ENCODE peak calls at places on chromosomes 16 and 17, in nine cellular contexts. One of them, this sample, is unnamed.

GRCh38 chr16:24580665-24581064 is 41.3 kb downstream of the RBBP6 start:
- DNase-seq in heart left ventricle: no peak
- DNase-seq in prostate gland: no peak
- DNase-seq in stimulated activated CD8-positive, alpha-beta memory T cell treated with anti-CD3 and anti-CD28 coated beads, Interleukin-15, amount 100 ng/mL, for 24 hours: no peak
- DNase-seq in neural crest cell: no peak
- DNase-seq in cardiac muscle cell: no peak
- DNase-seq in CD8-positive, alpha-beta T cell: no peak
- DNase-seq in HepG2: no peak
- DNase-seq in hippocampal formation: peak
- DNase-seq in this sample: no peak

GRCh38 chr17:58703887-58704286 is 11.5 kb downstream of the RAD51C start:
- DNase-seq in heart left ventricle: no peak
- DNase-seq in prostate gland: no peak
- DNase-seq in stimulated activated CD8-positive, alpha-beta memory T cell treated with anti-CD3 and anti-CD28 coated beads, Interleukin-15, amount 100 ng/mL, for 24 hours: no peak
- DNase-seq in neural crest cell: no peak
- DNase-seq in cardiac muscle cell: no peak
- DNase-seq in CD8-positive, alpha-beta T cell: no peak
- DNase-seq in HepG2: no peak
- DNase-seq in hippocampal formation: no peak
- DNase-seq in this sample: no peak

GRCh38 chr17:62119373-62119772 is 54.3 kb upstream of the MED13 start:
- DNase-seq in heart left ventricle: no peak
- DNase-seq in prostate gland: no peak
- DNase-seq in stimulated activated CD8-positive, alpha-beta memory T cell treated with anti-CD3 and anti-CD28 coated beads, Interleukin-15, amount 100 ng/mL, for 24 hours: no peak
- DNase-seq in neural crest cell: no peak
- DNase-seq in cardiac muscle cell: no peak
- DNase-seq in CD8-positive, alpha-beta T cell: no peak
- DNase-seq in HepG2: no peak
- DNase-seq in hippocampal formation: no peak
- DNase-seq in this sample: no peak

GRCh38 chr17:49031965-49032928 is 35.1 kb downstream of the IGF2BP1 start:
- DNase-seq in heart left ventricle: no peak
- DNase-seq in prostate gland: peak
- DNase-seq in stimulated activated CD8-positive, alpha-beta memory T cell treated with anti-CD3 and anti-CD28 coated beads, Interleukin-15, amount 100 ng/mL, for 24 hours: no peak
- DNase-seq in neural crest cell: peak
- DNase-seq in cardiac muscle cell: peak
- DNase-seq in CD8-positive, alpha-beta T cell: peak
- DNase-seq in HepG2: peak
- DNase-seq in hippocampal formation: peak
- DNase-seq in this sample: peak

GRCh38 chr16:15819046-15819445 is 37.8 kb downstream of the MYH11 start:
- DNase-seq in heart left ventricle: no peak
- DNase-seq in prostate gland: no peak
- DNase-seq in stimulated activated CD8-positive, alpha-beta memory T cell treated with anti-CD3 and anti-CD28 coated beads, Interleukin-15, amount 100 ng/mL, for 24 hours: no peak
- DNase-seq in neural crest cell: no peak
- DNase-seq in cardiac muscle cell: no peak
- DNase-seq in CD8-positive, alpha-beta T cell: no peak
- DNase-seq in HepG2: no peak
- DNase-seq in hippocampal formation: no peak
- DNase-seq in this sample: no peak

GRCh38 chr17:33171931-33172330 is 121.2 kb downstream of the ASIC2 start:
- DNase-seq in heart left ventricle: no peak
- DNase-seq in prostate gland: no peak
- DNase-seq in stimulated activated CD8-positive, alpha-beta memory T cell treated with anti-CD3 and anti-CD28 coated beads, Interleukin-15, amount 100 ng/mL, for 24 hours: no peak
- DNase-seq in neural crest cell: no peak
- DNase-seq in cardiac muscle cell: no peak
- DNase-seq in CD8-positive, alpha-beta T cell: no peak
- DNase-seq in HepG2: no peak
- DNase-seq in hippocampal formation: no peak
- DNase-seq in this sample: no peak

GRCh38 chr17:49546546-49547535 is 28.8 kb upstream of the NXPH3 start:
- DNase-seq in heart left ventricle: no peak
- DNase-seq in prostate gland: no peak
- DNase-seq in stimulated activated CD8-positive, alpha-beta memory T cell treated with anti-CD3 and anti-CD28 coated beads, Interleukin-15, amount 100 ng/mL, for 24 hours: no peak
- DNase-seq in neural crest cell: no peak
- DNase-seq in cardiac muscle cell: no peak
- DNase-seq in CD8-positive, alpha-beta T cell: no peak
- DNase-seq in HepG2: no peak
- DNase-seq in hippocampal formation: no peak
- DNase-seq in this sample: no peak

GRCh38 chr17:32342603-32343325 is 791 bp upstream of the C17orf75 start:
- DNase-seq in heart left ventricle: no peak
- DNase-seq in prostate gland: no peak
- DNase-seq in stimulated activated CD8-positive, alpha-beta memory T cell treated with anti-CD3 and anti-CD28 coated beads, Interleukin-15, amount 100 ng/mL, for 24 hours: no peak
- DNase-seq in neural crest cell: no peak
- DNase-seq in cardiac muscle cell: no peak
- DNase-seq in CD8-positive, alpha-beta T cell: no peak
- DNase-seq in HepG2: no peak
- DNase-seq in hippocampal formation: no peak
- DNase-seq in this sample: no peak

GRCh38 chr16:55021595-55022475 is 91.2 kb downstream of the IRX5 start:
- DNase-seq in heart left ventricle: no peak
- DNase-seq in prostate gland: no peak
- DNase-seq in stimulated activated CD8-positive, alpha-beta memory T cell treated with anti-CD3 and anti-CD28 coated beads, Interleukin-15, amount 100 ng/mL, for 24 hours: no peak
- DNase-seq in neural crest cell: no peak
- DNase-seq in cardiac muscle cell: no peak
- DNase-seq in CD8-positive, alpha-beta T cell: no peak
- DNase-seq in HepG2: peak
- DNase-seq in hippocampal formation: no peak
- DNase-seq in this sample: no peak

GRCh38 chr17:4947411-4948165 is 742 bp downstream of the PFN1 start:
- DNase-seq in heart left ventricle: peak
- DNase-seq in prostate gland: peak
- DNase-seq in stimulated activated CD8-positive, alpha-beta memory T cell treated with anti-CD3 and anti-CD28 coated beads, Interleukin-15, amount 100 ng/mL, for 24 hours: peak
- DNase-seq in neural crest cell: peak
- DNase-seq in cardiac muscle cell: peak
- DNase-seq in CD8-positive, alpha-beta T cell: peak
- DNase-seq in HepG2: peak
- DNase-seq in hippocampal formation: no peak
- DNase-seq in this sample: peak

GRCh38 chr16:86087561-86088230 is 188.7 kb downstream of the IRF8 start:
- DNase-seq in heart left ventricle: no peak
- DNase-seq in prostate gland: no peak
- DNase-seq in stimulated activated CD8-positive, alpha-beta memory T cell treated with anti-CD3 and anti-CD28 coated beads, Interleukin-15, amount 100 ng/mL, for 24 hours: no peak
- DNase-seq in neural crest cell: no peak
- DNase-seq in cardiac muscle cell: peak
- DNase-seq in CD8-positive, alpha-beta T cell: no peak
- DNase-seq in HepG2: no peak
- DNase-seq in hippocampal formation: no peak
- DNase-seq in this sample: no peak

GRCh38 chr16:26859086-26859485 is 207.6 kb upstream of the C16orf82 start:
- DNase-seq in heart left ventricle: no peak
- DNase-seq in prostate gland: no peak
- DNase-seq in stimulated activated CD8-positive, alpha-beta memory T cell treated with anti-CD3 and anti-CD28 coated beads, Interleukin-15, amount 100 ng/mL, for 24 hours: no peak
- DNase-seq in neural crest cell: no peak
- DNase-seq in cardiac muscle cell: no peak
- DNase-seq in CD8-positive, alpha-beta T cell: no peak
- DNase-seq in HepG2: no peak
- DNase-seq in hippocampal formation: no peak
- DNase-seq in this sample: no peak

GRCh38 chr17:74780443-74781238 is 4.5 kb upstream of the NAT9 start:
- DNase-seq in heart left ventricle: no peak
- DNase-seq in prostate gland: no peak
- DNase-seq in stimulated activated CD8-positive, alpha-beta memory T cell treated with anti-CD3 and anti-CD28 coated beads, Interleukin-15, amount 100 ng/mL, for 24 hours: no peak
- DNase-seq in neural crest cell: no peak
- DNase-seq in cardiac muscle cell: no peak
- DNase-seq in CD8-positive, alpha-beta T cell: no peak
- DNase-seq in HepG2: peak
- DNase-seq in hippocampal formation: no peak
- DNase-seq in this sample: peak

GRCh38 chr17:44557653-44558285 is 485 bp downstream of the FZD2 start:
- DNase-seq in heart left ventricle: no peak
- DNase-seq in prostate gland: no peak
- DNase-seq in stimulated activated CD8-positive, alpha-beta memory T cell treated with anti-CD3 and anti-CD28 coated beads, Interleukin-15, amount 100 ng/mL, for 24 hours: no peak
- DNase-seq in neural crest cell: peak
- DNase-seq in cardiac muscle cell: peak
- DNase-seq in CD8-positive, alpha-beta T cell: peak
- DNase-seq in HepG2: no peak
- DNase-seq in hippocampal formation: no peak
- DNase-seq in this sample: no peak

GRCh38 chr16:11780988-11781680 is 15.9 kb downstream of the ZC3H7A start:
- DNase-seq in heart left ventricle: no peak
- DNase-seq in prostate gland: no peak
- DNase-seq in stimulated activated CD8-positive, alpha-beta memory T cell treated with anti-CD3 and anti-CD28 coated beads, Interleukin-15, amount 100 ng/mL, for 24 hours: no peak
- DNase-seq in neural crest cell: no peak
- DNase-seq in cardiac muscle cell: no peak
- DNase-seq in CD8-positive, alpha-beta T cell: no peak
- DNase-seq in HepG2: no peak
- DNase-seq in hippocampal formation: no peak
- DNase-seq in this sample: no peak

GRCh38 chr16:70730016-70730415 is 44.2 kb upstream of the MTSS2 start:
- DNase-seq in heart left ventricle: no peak
- DNase-seq in prostate gland: no peak
- DNase-seq in stimulated activated CD8-positive, alpha-beta memory T cell treated with anti-CD3 and anti-CD28 coated beads, Interleukin-15, amount 100 ng/mL, for 24 hours: no peak
- DNase-seq in neural crest cell: no peak
- DNase-seq in cardiac muscle cell: no peak
- DNase-seq in CD8-positive, alpha-beta T cell: no peak
- DNase-seq in HepG2: no peak
- DNase-seq in hippocampal formation: peak
- DNase-seq in this sample: no peak

GRCh38 chr16:88702364-88703210 is 3.6 kb downstream of the RNF166 start:
- DNase-seq in heart left ventricle: no peak
- DNase-seq in prostate gland: no peak
- DNase-seq in stimulated activated CD8-positive, alpha-beta memory T cell treated with anti-CD3 and anti-CD28 coated beads, Interleukin-15, amount 100 ng/mL, for 24 hours: no peak
- DNase-seq in neural crest cell: no peak
- DNase-seq in cardiac muscle cell: no peak
- DNase-seq in CD8-positive, alpha-beta T cell: peak
- DNase-seq in HepG2: no peak
- DNase-seq in hippocampal formation: no peak
- DNase-seq in this sample: no peak

GRCh38 chr17:73474370-73474988 is 162.7 kb upstream of the CDC42EP4 start:
- DNase-seq in heart left ventricle: peak
- DNase-seq in prostate gland: peak
- DNase-seq in stimulated activated CD8-positive, alpha-beta memory T cell treated with anti-CD3 and anti-CD28 coated beads, Interleukin-15, amount 100 ng/mL, for 24 hours: no peak
- DNase-seq in neural crest cell: no peak
- DNase-seq in cardiac muscle cell: peak
- DNase-seq in CD8-positive, alpha-beta T cell: no peak
- DNase-seq in HepG2: peak
- DNase-seq in hippocampal formation: no peak
- DNase-seq in this sample: no peak

GRCh38 chr16:66510711-66511614 is 39.0 kb downstream of the TK2 start:
- DNase-seq in heart left ventricle: no peak
- DNase-seq in prostate gland: peak
- DNase-seq in stimulated activated CD8-positive, alpha-beta memory T cell treated with anti-CD3 and anti-CD28 coated beads, Interleukin-15, amount 100 ng/mL, for 24 hours: no peak
- DNase-seq in neural crest cell: no peak
- DNase-seq in cardiac muscle cell: no peak
- DNase-seq in CD8-positive, alpha-beta T cell: no peak
- DNase-seq in HepG2: no peak
- DNase-seq in hippocampal formation: no peak
- DNase-seq in this sample: no peak

GRCh38 chr16:58695368-58695767 is 10.8 kb upstream of the SLC38A7 start:
- DNase-seq in heart left ventricle: no peak
- DNase-seq in prostate gland: no peak
- DNase-seq in stimulated activated CD8-positive, alpha-beta memory T cell treated with anti-CD3 and anti-CD28 coated beads, Interleukin-15, amount 100 ng/mL, for 24 hours: no peak
- DNase-seq in neural crest cell: no peak
- DNase-seq in cardiac muscle cell: no peak
- DNase-seq in CD8-positive, alpha-beta T cell: no peak
- DNase-seq in HepG2: no peak
- DNase-seq in hippocampal formation: no peak
- DNase-seq in this sample: no peak

GRCh38 chr17:77096570-77097214 is 44.1 kb upstream of the SEC14L1 start:
- DNase-seq in heart left ventricle: no peak
- DNase-seq in prostate gland: peak
- DNase-seq in stimulated activated CD8-positive, alpha-beta memory T cell treated with anti-CD3 and anti-CD28 coated beads, Interleukin-15, amount 100 ng/mL, for 24 hours: no peak
- DNase-seq in neural crest cell: no peak
- DNase-seq in cardiac muscle cell: peak
- DNase-seq in CD8-positive, alpha-beta T cell: no peak
- DNase-seq in HepG2: peak
- DNase-seq in hippocampal formation: peak
- DNase-seq in this sample: no peak